ENCODE peak calls at places on chromosomes 3 and 15, in ten cellular contexts. D, I, W, S, E, Z, P, B, C and X are unnamed samples.

GRCh38 chr15:83320831-83321230 is 36.4 kb upstream of the BNC1 start:
- DNase-seq in D (no peak), C (no peak), I (peak), E (no peak), P (no peak), W (no peak), Z (no peak), B (no peak), S (no peak), X (no peak)

GRCh38 chr3:50226888-50227389 is 9.1 kb upstream of the GNAI2 start:
- DNase-seq in C (peak), Z (no peak), B (no peak), S (no peak), W (no peak), E (peak), P (no peak), I (peak), D (peak), X (peak)

GRCh38 chr15:65028338-65028737 is 1.1 kb downstream of the MTFMT start:
- DNase-seq in P (no peak), Z (no peak), E (no peak), S (no peak), W (no peak), D (no peak), C (no peak), B (no peak), I (no peak), X (peak)

GRCh38 chr15:32706704-32707103 is 11.1 kb upstream of the GREM1 start:
- DNase-seq in W (peak), E (peak), I (peak), D (no peak), C (no peak), B (no peak), Z (no peak), S (no peak), P (no peak), X (no peak)

GRCh38 chr15:34023932-34024331 is 15.1 kb downstream of the AVEN start:
- DNase-seq in E (no peak), W (no peak), Z (no peak), S (no peak), C (no peak), D (no peak), P (no peak), I (no peak), B (no peak), X (no peak)

GRCh38 chr3:42023380-42023779 is 61.5 kb upstream of the ULK4 start:
- DNase-seq in B (no peak), E (no peak), P (no peak), D (no peak), S (no peak), W (no peak), I (no peak), Z (no peak), C (no peak), X (no peak)

GRCh38 chr3:114640126-114640525 is 346.3 kb downstream of the TIGIT start:
- DNase-seq in D (no peak), C (no peak), P (no peak), E (no peak), Z (no peak), S (no peak), I (no peak), W (no peak), B (no peak), X (no peak)

GRCh38 chr3:16741103-16741758 is 136.0 kb upstream of the DAZL start:
- DNase-seq in C (no peak), D (no peak), W (peak), B (no peak), S (no peak), P (no peak), I (peak), E (peak), Z (no peak), X (no peak)

GRCh38 chr15:75820206-75820605 is 23.0 kb upstream of the UBE2Q2 start:
- DNase-seq in B (no peak), Z (no peak), I (no peak), E (no peak), P (no peak), W (no peak), S (no peak), C (no peak), D (no peak), X (no peak)

GRCh38 chr15:88542342-88542733 is 4.1 kb downstream of the DET1 start:
- DNase-seq in Z (no peak), I (no peak), D (no peak), E (no peak), B (no peak), S (no peak), C (no peak), W (peak), P (no peak), X (no peak)

GRCh38 chr15:59444980-59445500 is 7.1 kb downstream of the FAM81A start:
- DNase-seq in E (no peak), C (no peak), S (no peak), B (no peak), P (no peak), Z (no peak), W (no peak), I (no peak), D (no peak), X (no peak)

GRCh38 chr3:124763206-124763605 is 33.0 kb downstream of the UMPS start:
- DNase-seq in E (no peak), W (no peak), D (no peak), Z (no peak), C (no peak), B (no peak), P (no peak), I (no peak), S (no peak), X (no peak)

GRCh38 chr3:122609798-122610559 is 32.5 kb downstream of the PARP15 start:
- DNase-seq in Z (no peak), B (no peak), W (peak), I (peak), C (peak), S (no peak), D (peak), P (no peak), E (peak), X (no peak)

GRCh38 chr15:69522361-69522760 is 69.7 kb downstream of the RPLP1 start:
- DNase-seq in D (no peak), S (peak), Z (no peak), B (no peak), E (peak), W (no peak), P (no peak), I (peak), C (no peak), X (no peak)

GRCh38 chr3:184227481-184227935 is 1.9 kb upstream of the VWA5B2 start:
- DNase-seq in C (peak), Z (peak), B (peak), P (peak), S (peak), I (peak), E (peak), W (no peak), D (no peak), X (peak)

GRCh38 chr15:90037961-90038633 is 37.0 kb downstream of the ZNF710 start:
- DNase-seq in I (peak), Z (no peak), C (peak), S (no peak), W (peak), B (no peak), E (no peak), D (no peak), P (no peak), X (no peak)

GRCh38 chr3:179000144-179000543 is 71.5 kb downstream of the ZMAT3 start:
- DNase-seq in P (no peak), E (peak), W (no peak), Z (no peak), C (no peak), S (no peak), D (no peak), B (no peak), I (peak), X (no peak)

GRCh38 chr3:58058654-58059263 is 50.5 kb downstream of the FLNB start:
- DNase-seq in I (no peak), Z (no peak), S (no peak), P (no peak), C (no peak), E (peak), B (no peak), D (no peak), W (peak), X (no peak)

GRCh38 chr3:99863002-99863401 is 45.3 kb downstream of the CMSS1 start:
- DNase-seq in S (no peak), I (no peak), D (no peak), C (no peak), Z (no peak), E (no peak), B (no peak), W (no peak), P (no peak), X (no peak)

GRCh38 chr15:39756806-39757522 is 25.7 kb downstream of the FSIP1 start:
- DNase-seq in W (no peak), P (no peak), I (peak), D (peak), B (no peak), Z (no peak), E (peak), S (no peak), C (peak), X (peak)

GRCh38 chr15:34335176-34335575 is 2.4 kb downstream of the SLC12A6 start:
- DNase-seq in B (no peak), D (no peak), Z (no peak), C (no peak), S (no peak), P (no peak), I (peak), W (peak), E (peak), X (no peak)

DNA sequence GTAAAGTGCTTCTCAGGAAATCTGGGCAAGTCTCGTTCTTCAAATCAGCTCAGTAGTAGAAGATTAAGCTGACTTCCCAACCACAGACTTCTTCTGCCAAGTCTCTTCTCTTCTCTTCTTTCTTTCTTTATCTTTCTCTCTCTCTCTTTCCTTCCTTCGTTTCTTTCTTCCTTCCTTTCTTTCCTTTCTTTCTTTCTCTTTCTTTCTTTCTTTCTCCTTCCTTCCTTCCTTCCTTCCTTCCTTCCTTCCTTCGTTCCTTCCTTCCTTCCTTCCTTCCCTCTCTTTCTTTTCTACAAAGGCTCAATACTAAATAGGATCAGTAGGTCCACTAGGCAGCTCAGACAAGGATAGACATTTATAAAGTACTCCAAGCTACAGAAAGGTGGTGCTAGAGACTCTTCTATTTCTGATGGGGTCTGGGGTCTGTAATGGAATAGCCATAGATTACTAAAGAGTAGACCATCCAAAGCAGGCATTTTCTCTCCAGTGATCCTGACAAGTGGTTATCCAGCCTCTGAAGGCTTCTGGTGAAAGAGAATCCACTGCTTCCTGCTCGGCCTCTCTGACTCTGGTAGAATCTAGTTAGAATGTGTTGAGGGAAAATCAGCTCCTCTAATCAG is 100.8 kb downstream of the TPRG1 start:
- DNase-seq in S (no peak), I (no peak), D (no peak), E (peak), C (no peak), P (no peak), B (no peak), Z (no peak), W (no peak), X (peak)
- TF ChIP-seq CTCF in S (peak), I (peak), D (peak), E (peak), C (peak), P (peak), B (peak), Z (peak), W (peak), X (peak)

GRCh38 chr3:111616417-111617105 is 21.4 kb upstream of the ZBED2 start:
- DNase-seq in D (no peak), C (no peak), E (peak), W (peak), Z (no peak), I (peak), P (peak), S (no peak), B (no peak), X (peak)
- TF ChIP-seq CTCF in D (no peak), C (no peak), E (peak), W (peak), Z (no peak), I (peak), P (peak), S (no peak), B (peak), X (peak)

DNA sequence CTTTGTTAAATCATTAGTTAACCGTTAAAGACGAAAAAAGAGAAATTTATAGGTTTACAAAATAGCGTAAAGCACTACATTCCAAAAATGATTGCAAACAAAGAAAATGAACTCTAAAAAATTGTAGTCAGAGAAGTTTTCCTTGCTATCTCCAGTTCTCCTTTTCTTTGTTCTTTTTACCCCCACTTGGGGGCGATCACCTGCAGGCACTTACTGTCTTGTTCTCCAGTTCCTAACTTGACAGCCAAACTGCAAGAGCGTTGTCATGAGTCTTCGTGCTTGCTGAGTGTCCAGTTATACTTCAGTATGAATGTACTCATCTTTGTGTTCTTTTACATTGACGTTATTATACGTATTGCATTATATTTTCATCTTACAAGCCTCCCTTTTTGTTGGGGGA is 54.5 kb downstream of the CHD2 start:
- DNase-seq in P (no peak), W (no peak), C (no peak), S (no peak), Z (no peak), I (no peak), E (peak), D (no peak), B (peak), X (peak)
- TF ChIP-seq CTCF in P (peak), W (peak), C (peak), S (peak), Z (peak), I (peak), E (peak), D (peak), B (peak), X (peak)

GRCh38 chr15:96701443-96701842 is 370.9 kb downstream of the NR2F2 start:
- DNase-seq in P (no peak), W (no peak), S (no peak), D (no peak), E (no peak), C (no peak), Z (no peak), B (no peak), I (no peak), X (no peak)
- TF ChIP-seq CTCF in P (no peak), W (no peak), S (no peak), D (no peak), E (peak), C (no peak), Z (no peak), B (no peak), I (no peak), X (no peak)